ENCODE peak calls at places on chromosomes 4 and X, in five cellular contexts. K, R, B, H and C are unnamed samples.

GRCh38 chr4:80215449-80216052 is 18.2 kb downstream of the PRDM8 start:
- DNase-seq in K (peak; percentile 54), R (no peak), B (no peak), H (peak; percentile 32), C (peak; percentile 51)

GRCh38 chr4:123444298-123444731 is 47.7 kb downstream of the SPRY1 start:
- DNase-seq in K (peak; percentile 68), R (peak; percentile 34), B (peak; percentile 19), H (peak; percentile 92), C (peak; percentile 42)

GRCh38 chrX:119502727-119503483 is 34.7 kb downstream of the SLC25A5 start:
- DNase-seq in K (no peak), R (no peak), B (no peak), H (peak; percentile 5), C (no peak)

GRCh38 chr4:89316187-89316586 is 8.6 kb upstream of the GPRIN3 start:
- DNase-seq in K (no peak), R (no peak), B (no peak), H (no peak), C (no peak)

GRCh38 chrX:13581554-13581953 is 12.2 kb downstream of the EGFL6 start:
- DNase-seq in K (peak; percentile 10), R (no peak), B (no peak), H (no peak), C (no peak)

GRCh38 chr4:176789955-176790354 is 2.8 kb downstream of the VEGFC start:
- DNase-seq in K (peak; percentile 76), R (no peak), B (no peak), H (peak; percentile 4), C (peak; percentile 69)

GRCh38 chr4:128958194-128958593 is 135.1 kb downstream of the SCLT1 start:
- DNase-seq in K (peak; percentile 56), R (no peak), B (peak; percentile 5), H (peak; percentile 17), C (no peak)

GRCh38 chr4:16082424-16083216 is 1.2 kb downstream of the PROM1 start:
- DNase-seq in K (no peak), R (peak; percentile 45), B (no peak), H (no peak), C (peak; percentile 37)

GRCh38 chr4:6755088-6755753 is 27.3 kb upstream of the KIAA0232 start:
- DNase-seq in K (no peak), R (no peak), B (no peak), H (no peak), C (no peak)

GRCh38 chr4:6071191-6071958 is 53.1 kb upstream of the C4orf50 start:
- DNase-seq in K (no peak), R (no peak), B (no peak), H (no peak), C (no peak)

GRCh38 chrX:40085086-40085551 is 12.6 kb downstream of the BCOR start:
- DNase-seq in K (peak; percentile 78), R (no peak), B (no peak), H (no peak), C (no peak)

GRCh38 chr4:6419452-6420028 is 52.9 kb downstream of the PPP2R2C start:
- DNase-seq in K (peak; percentile 1), R (no peak), B (no peak), H (no peak), C (no peak)

GRCh38 chrX:122475306-122475705 is 708.8 kb upstream of the GRIA3 start:
- DNase-seq in K (no peak), R (no peak), B (no peak), H (no peak), C (no peak)

GRCh38 chrX:134484039-134484438 is 24.1 kb downstream of the HPRT1 start:
- DNase-seq in K (peak; percentile 74), R (no peak), B (peak; percentile 13), H (peak; percentile 2), C (no peak)

GRCh38 chrX:13489451-13489850 is 80.0 kb upstream of the EGFL6 start:
- DNase-seq in K (peak; percentile 84), R (peak; percentile 63), B (no peak), H (no peak), C (no peak)

GRCh38 chrX:1205681-1206611 is 6.5 kb downstream of the CRLF2 start:
- DNase-seq in K (peak; percentile 60), R (no peak), B (peak; percentile 17), H (no peak), C (peak; percentile 30)

GRCh38 chr4:13706716-13707115 is 79.2 kb upstream of the BOD1L1 start:
- DNase-seq in K (no peak), R (no peak), B (no peak), H (no peak), C (no peak)

GRCh38 chr4:189083769-189084168 is 856.9 kb upstream of the FRG1 start:
- DNase-seq in K (no peak), R (no peak), B (no peak), H (peak; percentile 21), C (no peak)